ENCODE peak calls at places on chromosome 7, in six cellular contexts. W is suprapubic skin, R is Panc1, U is stomach, E is prostate gland, N is spleen. O is an unnamed sample.

GRCh38 chr7:117402109-117402508 is 25.2 kb downstream of the ASZ1 start:
- DNase-seq in W (no peak), R (no peak), U (no peak), E (no peak), N (no peak), O (no peak)

GRCh38 chr7:110001254-110001938 is 1089.5 kb upstream of the LRRN3 start:
- DNase-seq in W (no peak), R (no peak), U (no peak), E (no peak), N (no peak), O (no peak)

GRCh38 chr7:149843566-149843965 is 5.4 kb downstream of the ZNF862 start:
- DNase-seq in W (no peak), R (no peak), U (no peak), E (no peak), N (no peak), O (no peak)

GRCh38 chr7:151429555-151430331 is 10.2 kb downstream of the CRYGN start:
- DNase-seq in W (peak; percentile 24), R (no peak), U (peak; percentile 63), E (no peak), N (peak; percentile 74), O (peak; percentile 35)

GRCh38 chr7:38222481-38223096 is 44.5 kb downstream of the STARD3NL start:
- DNase-seq in W (no peak), R (peak; percentile 54), U (no peak), E (peak; percentile 66), N (no peak), O (no peak)

GRCh38 chr7:73829921-73830617 is 727 bp upstream of the CLDN4 start:
- DNase-seq in W (no peak), R (no peak), U (no peak), E (peak; percentile 44), N (no peak), O (peak; percentile 81)

GRCh38 chr7:16299853-16300252 is 121.5 kb downstream of the CRPPA start:
- DNase-seq in W (no peak), R (no peak), U (no peak), E (no peak), N (no peak), O (no peak)

GRCh38 chr7:48298779-48299178 is 127.5 kb downstream of the ABCA13 start:
- DNase-seq in W (no peak), R (peak; percentile 41), U (no peak), E (no peak), N (no peak), O (no peak)

GRCh38 chr7:20784311-20785210 is 2.1 kb downstream of the SP8 start:
- DNase-seq in W (no peak), R (no peak), U (no peak), E (no peak), N (no peak), O (no peak)

GRCh38 chr7:25795824-25796235 is 356.2 kb upstream of the NFE2L3 start:
- DNase-seq in W (no peak), R (no peak), U (no peak), E (no peak), N (no peak), O (no peak)

DNA sequence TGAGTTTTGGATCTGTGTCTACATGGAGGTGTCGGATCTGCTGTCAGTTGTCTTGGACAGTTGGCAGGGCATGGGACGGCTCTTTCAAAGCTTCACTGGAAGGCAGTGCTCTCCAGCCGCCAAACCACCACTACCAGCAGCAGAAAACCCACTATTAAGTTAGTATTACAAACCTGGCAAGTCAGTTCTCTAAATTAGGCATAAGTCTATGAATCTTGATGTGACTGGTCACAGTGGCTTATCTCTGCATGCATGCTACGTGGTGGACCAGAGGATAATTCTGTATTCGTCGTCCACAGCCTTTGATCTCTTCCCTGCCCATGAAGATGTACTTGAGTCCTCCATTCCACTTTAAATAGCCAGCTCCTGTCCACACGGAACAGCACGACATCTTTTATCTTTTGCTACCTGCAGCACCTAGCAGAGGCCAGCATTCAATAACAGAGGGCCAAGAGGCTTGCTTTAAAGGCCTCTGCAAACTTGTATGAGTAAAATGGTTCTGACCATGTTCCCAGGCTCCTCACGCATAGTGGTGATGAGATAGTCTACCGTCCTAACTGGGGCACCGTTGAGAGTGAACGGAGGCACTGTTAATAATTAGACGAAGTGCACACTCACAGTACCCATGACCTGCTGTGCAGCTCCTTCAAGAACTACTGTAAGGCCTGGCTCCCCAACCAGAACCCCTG is 836 bp downstream of the GPR146 start:
- DNase-seq in W (no peak), R (no peak), U (no peak), E (no peak), N (no peak), O (no peak)
- H3K4me1 ChIP-seq in W (peaks cover 81% of the 10 kb centered on the region), R (peaks cover 46% of the 10 kb centered on the region), U (peaks cover 95% of the 10 kb centered on the region), E (peaks cover 29% of the 10 kb centered on the region), N (peaks cover 77% of the 10 kb centered on the region), O (peaks cover 42% of the 10 kb centered on the region)

GRCh38 chr7:130906575-130906974 is 172.6 kb upstream of the KLF14 start:
- DNase-seq in W (no peak), R (no peak), U (no peak), E (no peak), N (no peak), O (no peak)

GRCh38 chr7:130903358-130903974 is 169.5 kb upstream of the KLF14 start:
- DNase-seq in W (no peak), R (peak; percentile 95), U (no peak), E (no peak), N (no peak), O (no peak)

GRCh38 chr7:130902755-130903357 is 168.8 kb upstream of the KLF14 start:
- DNase-seq in W (no peak), R (peak; percentile 69), U (no peak), E (no peak), N (no peak), O (no peak)

GRCh38 chr7:130904792-130905191 is 170.8 kb upstream of the KLF14 start:
- DNase-seq in W (no peak), R (no peak), U (no peak), E (no peak), N (no peak), O (no peak)

GRCh38 chr7:130904031-130904757 is 170.2 kb upstream of the KLF14 start:
- DNase-seq in W (no peak), R (peak; percentile 96), U (no peak), E (no peak), N (no peak), O (no peak)
- TF ChIP-seq POLR2AphosphoS5 in W (no peak), R (no peak), U (no peak), E (peak; percentile 57), N (no peak), O (no peak)

GRCh38 chr7:33982425-33982786 is 77.1 kb downstream of the BMPER start:
- DNase-seq in W (no peak), R (no peak), U (no peak), E (no peak), N (no peak), O (no peak)
- TF ChIP-seq CTCF in W (no peak), R (peak; percentile 19), U (no peak), E (no peak), N (no peak), O (peak; percentile 23)

GRCh38 chr7:69691327-69691726 is 93.1 kb downstream of the AUTS2 start:
- DNase-seq in W (no peak), R (no peak), U (no peak), E (no peak), N (no peak), O (no peak)
- H3K4me1 ChIP-seq in W (no peaks in the 10 kb centered on the region), R (no peaks in the 10 kb centered on the region), U (peaks cover 6% of the 10 kb centered on the region), E (peaks cover 6% of the 10 kb centered on the region), N (peaks cover 9% of the 10 kb centered on the region), O (no peaks in the 10 kb centered on the region)

DNA sequence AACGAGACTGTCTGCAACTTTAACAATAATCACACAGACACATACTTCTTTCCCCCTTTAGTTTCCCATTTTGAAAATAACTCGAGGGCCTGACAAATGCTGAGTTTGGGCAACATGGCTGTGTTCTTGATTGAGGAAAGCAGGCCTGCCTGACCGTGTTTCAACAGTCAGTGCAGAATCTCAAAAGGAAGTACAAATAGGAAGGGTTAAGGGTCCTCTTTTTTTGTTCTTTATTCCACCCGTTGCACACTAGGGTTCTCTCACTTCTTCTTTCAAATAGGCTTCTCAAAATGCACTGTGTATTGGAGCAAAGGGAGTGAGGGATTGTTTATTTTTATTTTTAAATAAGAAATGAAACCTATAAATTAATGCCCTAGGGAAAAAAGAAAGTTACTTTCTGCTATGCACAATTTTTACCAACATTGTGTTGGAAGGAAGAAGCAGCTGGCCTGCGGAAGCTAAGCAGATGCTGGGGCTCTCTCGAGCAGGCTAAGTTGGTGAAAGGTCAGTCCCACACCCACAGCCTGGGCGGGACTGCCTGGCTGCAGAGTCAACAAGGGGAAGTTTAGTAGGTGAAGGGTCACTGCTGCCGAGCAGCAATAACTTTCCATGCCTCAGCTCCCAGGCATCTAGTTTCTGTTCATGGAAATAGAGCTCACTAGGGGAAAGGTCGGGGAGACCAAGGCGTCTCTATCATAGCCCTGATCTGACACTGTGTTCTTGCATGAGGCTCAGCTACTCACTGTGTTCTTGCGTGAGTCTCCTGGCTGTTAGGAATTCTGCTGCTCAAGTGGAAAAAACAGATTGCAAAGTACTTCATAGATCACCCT is 12.2 kb upstream of the PDK4 start:
- DNase-seq in W (peak; percentile 95), R (peak; percentile 97), U (peak; percentile 95), E (peak; percentile 75), N (peak; percentile 93), O (peak; percentile 96)
- TF ChIP-seq POLR2AphosphoS5 in W (peak; percentile 92), R (peak; percentile 44), U (peak; percentile 99), E (peak; percentile 91), N (peak; percentile 60), O (peak; percentile 94)

GRCh38 chr7:30159698-30160143 is 24.9 kb downstream of the MTURN start:
- DNase-seq in W (no peak), R (no peak), U (peak; percentile 56), E (no peak), N (peak; percentile 80), O (peak; percentile 41)
- TF ChIP-seq CTCF in W (no peak), R (peak; percentile 25), U (no peak), E (no peak), N (no peak), O (peak; percentile 45)